ENCODE peak calls at places on chromosomes 4 and X, in four cellular contexts. One of them, this sample, is unnamed.

GRCh38 chr4:26458104-26458503 is 32.2 kb downstream of the CCKAR start:
- DNase-seq in thyroid gland: no peak
- DNase-seq in esophagus squamous epithelium: no peak
- DNase-seq in K562: no peak
- DNase-seq in this sample: no peak

GRCh38 chr4:126268106-126268505 is 953.4 kb downstream of the FAT4 start:
- DNase-seq in esophagus squamous epithelium: no peak
- DNase-seq in K562: no peak
- DNase-seq in thyroid gland: no peak
- DNase-seq in this sample: no peak

GRCh38 chr4:124322234-124322831 is 390.2 kb downstream of the ANKRD50 start:
- DNase-seq in thyroid gland: no peak
- DNase-seq in esophagus squamous epithelium: no peak
- DNase-seq in K562: peak
- DNase-seq in this sample: no peak

GRCh38 chr4:79250887-79251286 is 75.0 kb downstream of the NAA11 start:
- DNase-seq in thyroid gland: no peak
- DNase-seq in esophagus squamous epithelium: no peak
- DNase-seq in K562: no peak
- DNase-seq in this sample: no peak

GRCh38 chrX:12308420-12308819 is 170.1 kb downstream of the FRMPD4 start:
- DNase-seq in K562: no peak
- DNase-seq in thyroid gland: no peak
- DNase-seq in esophagus squamous epithelium: no peak
- DNase-seq in this sample: no peak

GRCh38 chr4:141636077-141636770 is at the start of gene IL15:
- DNase-seq in K562: peak
- DNase-seq in thyroid gland: peak
- DNase-seq in esophagus squamous epithelium: peak
- DNase-seq in this sample: peak

GRCh38 chrX:5236096-5236495 is 992.6 kb downstream of the NLGN4X start:
- DNase-seq in thyroid gland: no peak
- DNase-seq in esophagus squamous epithelium: no peak
- DNase-seq in K562: no peak
- DNase-seq in this sample: no peak

GRCh38 chrX:2676794-2677675 is 14.1 kb upstream of the CD99 start:
- DNase-seq in thyroid gland: no peak
- DNase-seq in esophagus squamous epithelium: no peak
- DNase-seq in K562: no peak
- DNase-seq in this sample: no peak

GRCh38 chr4:151581575-151581974 is 172.6 kb downstream of the FHIP1A start:
- DNase-seq in esophagus squamous epithelium: no peak
- DNase-seq in K562: no peak
- DNase-seq in thyroid gland: no peak
- DNase-seq in this sample: no peak

GRCh38 chr4:139940600-139940999 is 213.4 kb downstream of the MAML3 start:
- DNase-seq in esophagus squamous epithelium: no peak
- DNase-seq in thyroid gland: no peak
- DNase-seq in K562: no peak
- DNase-seq in this sample: no peak

GRCh38 chr4:126627255-126627654 is 1005.5 kb upstream of the INTU start:
- DNase-seq in K562: peak
- DNase-seq in thyroid gland: no peak
- DNase-seq in esophagus squamous epithelium: no peak
- DNase-seq in this sample: no peak

GRCh38 chr4:7763106-7763505 is 176.6 kb downstream of the AFAP1 start:
- DNase-seq in K562: no peak
- DNase-seq in esophagus squamous epithelium: no peak
- DNase-seq in thyroid gland: no peak
- DNase-seq in this sample: no peak

GRCh38 chr4:89110541-89110985 is 770 bp upstream of the TIGD2 start:
- DNase-seq in K562: peak
- DNase-seq in esophagus squamous epithelium: no peak
- DNase-seq in thyroid gland: peak
- DNase-seq in this sample: no peak

GRCh38 chr4:100311181-100311580 is 120.9 kb upstream of the DDIT4L start:
- DNase-seq in esophagus squamous epithelium: no peak
- DNase-seq in K562: no peak
- DNase-seq in thyroid gland: no peak
- DNase-seq in this sample: no peak

GRCh38 chr4:172650758-172651495 is 517.7 kb upstream of the GALNT7 start:
- DNase-seq in thyroid gland: no peak
- DNase-seq in esophagus squamous epithelium: no peak
- DNase-seq in K562: no peak
- DNase-seq in this sample: no peak

GRCh38 chrX:110201799-110202198 is 116.1 kb downstream of the AMMECR1 start:
- DNase-seq in K562: no peak
- DNase-seq in thyroid gland: no peak
- DNase-seq in esophagus squamous epithelium: no peak
- DNase-seq in this sample: no peak

DNA sequence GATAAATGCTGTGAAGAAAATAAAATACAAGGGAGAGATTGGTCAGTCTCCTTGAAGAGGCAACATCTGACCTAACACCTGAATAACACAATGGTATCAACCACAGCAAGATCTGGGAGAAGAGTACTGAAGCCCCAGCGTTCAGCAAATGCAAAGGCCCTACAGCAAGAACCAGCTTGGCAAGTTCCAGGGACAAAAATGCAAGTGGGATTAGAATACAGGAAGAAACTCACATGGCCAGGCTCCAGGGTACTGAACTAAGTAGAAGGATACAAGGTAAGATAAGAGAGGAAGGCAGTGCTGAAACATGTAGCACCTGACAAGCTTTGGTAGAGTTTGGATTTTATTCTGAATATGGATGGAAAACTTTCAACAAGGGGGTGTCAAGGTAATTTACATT is 3.6 kb downstream of the SMIM14 start:
- DNase-seq in K562: no peak
- DNase-seq in thyroid gland: peak
- DNase-seq in esophagus squamous epithelium: no peak
- DNase-seq in this sample: no peak
- TF ChIP-seq POLR2A in K562: no peak
- TF ChIP-seq POLR2A in thyroid gland: no peak
- TF ChIP-seq POLR2A in esophagus squamous epithelium: no peak
- TF ChIP-seq POLR2A in this sample: no peak

GRCh38 chr4:22515145-22515887 is 550 bp downstream of the ADGRA3 start:
- DNase-seq in esophagus squamous epithelium: no peak
- DNase-seq in K562: peak
- DNase-seq in thyroid gland: peak
- DNase-seq in this sample: peak
- TF ChIP-seq POLR2A in esophagus squamous epithelium: no peak
- TF ChIP-seq POLR2A in K562: no peak
- TF ChIP-seq POLR2A in thyroid gland: no peak
- TF ChIP-seq POLR2A in this sample: no peak

DNA sequence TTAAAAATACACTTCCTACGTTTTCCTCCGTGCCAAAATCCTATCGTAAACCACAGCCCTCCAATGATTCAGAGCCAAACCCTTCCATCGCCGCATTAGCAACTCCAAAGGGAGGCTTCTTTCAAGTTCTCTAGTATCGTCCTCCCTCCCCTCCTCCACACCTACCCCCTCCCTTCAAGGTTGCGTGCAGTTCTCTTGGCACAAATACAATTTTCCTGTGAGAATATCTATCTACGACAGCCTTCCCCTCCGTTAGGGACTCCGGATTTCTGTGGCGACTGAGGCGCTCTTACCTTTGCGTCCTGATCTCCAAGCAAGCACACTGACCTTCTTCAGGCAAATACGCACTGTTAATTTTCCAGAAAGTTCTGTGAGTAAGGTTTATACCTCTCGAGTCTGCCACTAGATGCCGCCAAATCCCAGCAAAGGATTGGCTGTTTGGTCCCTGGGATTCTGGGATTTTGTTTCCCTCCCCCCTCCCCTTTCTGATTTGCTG is 1.2 kb upstream of the MORF4L2 start:
- DNase-seq in K562: peak
- DNase-seq in thyroid gland: peak
- DNase-seq in esophagus squamous epithelium: no peak
- DNase-seq in this sample: peak
- TF ChIP-seq POLR2A in K562: no peak
- TF ChIP-seq POLR2A in thyroid gland: no peak
- TF ChIP-seq POLR2A in esophagus squamous epithelium: no peak
- TF ChIP-seq POLR2A in this sample: no peak

DNA sequence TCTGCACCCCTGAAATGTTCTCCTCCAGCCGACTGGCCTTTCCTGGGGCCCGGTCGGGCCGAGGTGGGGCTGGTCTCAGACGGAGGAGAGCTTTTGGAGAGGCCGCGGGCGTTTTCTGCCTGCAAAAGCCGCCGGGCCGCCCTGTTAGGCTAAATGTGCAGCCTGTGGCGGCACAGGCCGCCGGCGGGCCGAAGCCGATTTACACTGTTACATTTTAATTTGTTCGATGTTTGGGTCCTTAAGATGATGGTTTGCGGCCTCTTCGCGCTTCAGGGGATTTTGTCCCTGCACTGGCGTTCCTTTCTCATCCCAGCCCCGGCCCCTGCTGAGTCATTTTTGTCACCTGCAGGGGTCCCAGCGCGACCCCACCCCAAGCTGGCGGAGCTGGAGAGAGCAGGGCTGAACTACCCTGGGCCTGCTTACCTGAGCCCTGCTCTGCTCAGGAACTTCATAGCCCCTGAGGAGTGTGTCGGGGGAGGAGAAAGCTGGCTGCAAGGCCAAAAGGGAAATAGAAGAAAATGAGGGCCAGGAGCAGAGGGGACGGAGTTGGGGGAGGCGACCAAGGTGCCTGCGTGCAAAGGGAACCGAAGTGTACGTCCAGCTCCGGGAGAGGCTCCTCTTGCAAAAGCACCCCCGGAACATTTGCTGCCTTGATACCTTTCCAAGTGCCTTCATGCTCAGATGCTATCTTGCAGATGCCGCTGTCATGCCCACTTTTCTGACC is 861 bp upstream of the RBBP7 start:
- DNase-seq in K562: no peak
- DNase-seq in thyroid gland: peak
- DNase-seq in esophagus squamous epithelium: peak
- DNase-seq in this sample: no peak
- TF ChIP-seq POLR2A in K562: no peak
- TF ChIP-seq POLR2A in thyroid gland: no peak
- TF ChIP-seq POLR2A in esophagus squamous epithelium: no peak
- TF ChIP-seq POLR2A in this sample: no peak